ENCODE peak calls at places on chromosome 11, in seven cellular contexts. Y is kidney tubule cell, S is GM13977, P is iPS-NIHi11, T is mesothelial cell of epicardium, V is amniotic stem cell, X is posterior vena cava. I is an unnamed sample.

GRCh38 chr11:60059052-60059451 is 2.6 kb downstream of the MS4A3 start:
- DNase-seq in Y (peak; percentile 11), S (no peak), P (no peak), T (no peak), V (no peak), X (no peak), I (peak; percentile 45)

GRCh38 chr11:75606099-75606498 is 44.0 kb downstream of the SERPINH1 start:
- DNase-seq in Y (no peak), S (no peak), P (no peak), T (no peak), V (no peak), X (no peak), I (no peak)

GRCh38 chr11:43936081-43936480 is 6.4 kb upstream of the C11orf96 start:
- DNase-seq in Y (no peak), S (no peak), P (no peak), T (no peak), V (no peak), X (no peak), I (no peak)

GRCh38 chr11:469684-470667 is 19.9 kb downstream of the PTDSS2 start:
- DNase-seq in Y (peak; percentile 61), S (no peak), P (no peak), T (no peak), V (peak; percentile 6), X (peak; percentile 88), I (peak; percentile 89)

GRCh38 chr11:8814209-8814922 is 96.6 kb upstream of the AKIP1 start:
- DNase-seq in Y (peak; percentile 98), S (peak; percentile 66), P (no peak), T (no peak), V (no peak), X (no peak), I (peak; percentile 43)

GRCh38 chr11:3169952-3170755 is 5.0 kb upstream of the OSBPL5 start:
- DNase-seq in Y (peak; percentile 6), S (no peak), P (no peak), T (no peak), V (no peak), X (peak; percentile 72), I (no peak)

GRCh38 chr11:72685560-72686480 is 11.6 kb upstream of the PDE2A start:
- DNase-seq in Y (no peak), S (no peak), P (no peak), T (no peak), V (no peak), X (no peak), I (no peak)

GRCh38 chr11:33670250-33671011 is 30.2 kb downstream of the C11orf91 start:
- DNase-seq in Y (peak; percentile 44), S (no peak), P (no peak), T (no peak), V (peak; percentile 38), X (no peak), I (no peak)

GRCh38 chr11:96278039-96278897 is 64.7 kb downstream of the MAML2 start:
- DNase-seq in Y (no peak), S (no peak), P (no peak), T (no peak), V (no peak), X (no peak), I (no peak)

GRCh38 chr11:69163842-69164241 is 8.1 kb downstream of the SMIM38 start:
- DNase-seq in Y (no peak), S (no peak), P (no peak), T (no peak), V (no peak), X (no peak), I (no peak)

GRCh38 chr11:67409781-67410368 is 5.6 kb upstream of the CARNS1 start:
- DNase-seq in Y (no peak), S (no peak), P (peak; percentile 90), T (no peak), V (no peak), X (no peak), I (peak; percentile 73)

I was measured in DMS53.